ENCODE peak calls at places on chromosomes 6 and 20, in five cellular contexts. R, E, Z, J and K are unnamed samples.

GRCh38 chr6:15399651-15400470 is 154.0 kb downstream of the JARID2 start:
- DNase-seq in R (peak; percentile 64), Z (peak; percentile 87), E (peak; percentile 75), J (peak; percentile 88), K (peak; percentile 74)

GRCh38 chr20:49887828-49888340 is 27.4 kb downstream of the SPATA2 start:
- DNase-seq in J (no peak), Z (no peak), E (no peak), R (no peak), K (no peak)

GRCh38 chr20:815914-816606 is 17.5 kb upstream of the FAM110A start:
- DNase-seq in J (peak; percentile 58), Z (peak; percentile 61), R (peak; percentile 64), E (peak; percentile 68), K (peak; percentile 48)

GRCh38 chr6:35343092-35343834 is 905 bp downstream of the PPARD start:
- DNase-seq in R (peak; percentile 47), Z (peak; percentile 75), E (peak; percentile 43), J (no peak), K (no peak)

GRCh38 chr6:5989141-5989723 is 17.5 kb downstream of the NRN1 start:
- DNase-seq in Z (no peak), J (no peak), E (no peak), R (peak; percentile 66), K (no peak)

GRCh38 chr6:147135211-147135672 is 69.0 kb upstream of the STXBP5 start:
- DNase-seq in Z (no peak), R (peak; percentile 26), J (peak; percentile 23), E (no peak), K (no peak)

GRCh38 chr6:113439861-113440260 is 417.3 kb upstream of the MARCKS start:
- DNase-seq in Z (no peak), R (no peak), E (no peak), J (no peak), K (no peak)

GRCh38 chr20:39885975-39886649 is 802.9 kb downstream of the MAFB start:
- DNase-seq in Z (peak; percentile 58), J (no peak), E (peak; percentile 38), R (peak; percentile 35), K (peak; percentile 42)

GRCh38 chr6:148413321-148414094 is 70.9 kb downstream of the SASH1 start:
- DNase-seq in Z (no peak), J (no peak), R (no peak), E (no peak), K (no peak)

GRCh38 chr6:36599791-36600209 is 5.6 kb downstream of the SRSF3 start:
- DNase-seq in E (peak; percentile 63), R (peak; percentile 37), Z (no peak), J (peak; percentile 67), K (no peak)

GRCh38 chr6:155050311-155050710 is 55.2 kb downstream of the TIAM2 start:
- DNase-seq in Z (no peak), E (no peak), R (no peak), J (no peak), K (no peak)

GRCh38 chr6:108175176-108175591 is 9.4 kb downstream of the NR2E1 start:
- DNase-seq in R (no peak), E (no peak), J (no peak), Z (no peak), K (no peak)

GRCh38 chr20:611047-611842 is 1.1 kb upstream of the TCF15 start:
- DNase-seq in J (no peak), Z (no peak), E (no peak), R (no peak), K (no peak)

GRCh38 chr20:45890997-45891983 is at the start of the genes CTSA and NEURL2:
- DNase-seq in R (peak; percentile 95), Z (peak; percentile 88), E (peak; percentile 97), J (peak; percentile 98), K (peak; percentile 90)

GRCh38 chr6:44094403-44095242 is 32.6 kb downstream of the MRPL14 start:
- DNase-seq in R (no peak), Z (no peak), E (no peak), J (no peak), K (no peak)

GRCh38 chr20:58457083-58457680 is 58.0 kb downstream of the APCDD1L start:
- DNase-seq in E (no peak), J (no peak), R (no peak), Z (no peak), K (no peak)

GRCh38 chr6:33279971-33280511 is 3.1 kb downstream of the B3GALT4 start:
- DNase-seq in R (no peak), Z (peak; percentile 64), J (peak; percentile 76), E (no peak), K (no peak)

GRCh38 chr20:4713401-4713800 is 8.3 kb upstream of the PRND start:
- DNase-seq in R (no peak), J (no peak), E (no peak), Z (no peak), K (no peak)

GRCh38 chr20:56551571-56551970 is 18.5 kb downstream of the FAM209B start:
- DNase-seq in R (no peak), J (no peak), E (no peak), Z (no peak), K (no peak)

GRCh38 chr6:12528581-12529363 is 187.8 kb upstream of the PHACTR1 start:
- DNase-seq in Z (peak; percentile 89), J (no peak), E (no peak), R (no peak), K (no peak)
- TF ChIP-seq POLR2AphosphoS5 in Z (no peak), J (no peak), E (no peak), R (no peak), K (no peak)

DNA sequence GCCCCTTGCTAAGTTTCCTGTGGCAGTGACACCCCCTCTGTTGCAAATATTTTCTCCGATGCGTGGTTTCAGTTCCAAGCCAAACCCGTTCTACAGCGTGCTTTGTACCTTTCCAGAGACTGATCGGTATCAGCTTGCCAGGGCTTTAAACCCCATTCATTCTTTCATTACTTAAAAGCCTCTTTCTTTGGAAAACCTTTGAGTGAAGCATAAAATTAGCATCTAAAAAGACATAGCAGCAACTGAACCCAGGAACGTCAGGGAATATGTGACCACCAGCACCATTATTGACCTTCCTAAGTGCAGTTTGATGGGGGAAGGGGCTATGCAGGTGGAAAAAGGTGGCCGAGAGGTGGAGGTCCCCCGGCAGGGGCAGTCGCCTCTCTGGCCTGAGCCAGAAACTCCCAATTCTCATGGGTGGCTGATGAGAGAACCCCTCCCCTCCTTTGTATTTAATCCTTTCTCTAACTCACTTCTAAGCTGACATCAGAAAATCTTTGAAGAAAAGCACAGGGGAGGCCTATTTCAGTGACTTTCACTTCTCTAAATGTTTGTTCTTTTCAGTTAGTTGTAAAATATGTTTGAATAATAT is 89.4 kb downstream of the RSPH3 start:
- DNase-seq in E (peak; percentile 57), R (peak; percentile 42), Z (no peak), J (no peak), K (peak; percentile 79)
- TF ChIP-seq POLR2A in E (no peak), R (no peak), Z (no peak), J (no peak), K (no peak)

DNA sequence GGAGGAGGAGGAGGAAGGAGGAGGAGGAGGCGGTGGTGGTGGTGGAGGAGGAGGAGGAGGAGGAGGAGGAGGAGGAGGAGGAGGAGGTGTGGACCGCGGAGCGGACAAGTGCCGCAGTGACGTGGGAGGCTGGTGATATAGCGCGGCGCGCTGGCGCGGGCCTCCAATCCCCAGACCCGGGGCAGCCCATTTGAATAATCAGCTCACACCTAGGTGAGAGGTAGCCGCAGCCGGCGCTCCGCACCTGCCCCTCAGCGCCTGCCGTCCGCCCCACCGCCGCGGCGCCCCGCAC is 204 bp upstream of the FOXA2 start:
- DNase-seq in R (peak; percentile 89), J (no peak), E (peak; percentile 92), Z (no peak), K (no peak)
- H3K4me3 ChIP-seq in R (peak overlapping the region; percentile 53), J (peak overlapping the region; percentile 33), E (peak overlapping the region; percentile 45), Z (no peak overlapping the region), K (peak overlapping the region; percentile 26)

GRCh38 chr6:159985296-159985940 is 16.5 kb downstream of the IGF2R start:
- DNase-seq in J (no peak), R (no peak), E (no peak), Z (no peak), K (no peak)

GRCh38 chr6:159982726-159983506 is 14.0 kb downstream of the IGF2R start:
- DNase-seq in E (no peak), J (no peak), Z (peak; percentile 49), R (no peak), K (no peak)

GRCh38 chr6:159983641-159984080 is 14.8 kb downstream of the IGF2R start:
- DNase-seq in E (no peak), R (no peak), J (no peak), Z (no peak), K (no peak)

GRCh38 chr6:159981591-159982245 is 12.8 kb downstream of the IGF2R start:
- DNase-seq in J (no peak), R (peak; percentile 83), Z (peak; percentile 97), E (peak; percentile 61), K (peak; percentile 31)

GRCh38 chr6:159984268-159984786 is 15.4 kb downstream of the IGF2R start:
- DNase-seq in E (no peak), J (no peak), R (peak; percentile 48), Z (no peak), K (no peak)
- TF ChIP-seq POLR2AphosphoS5 in E (no peak), J (no peak), R (no peak), Z (no peak), K (no peak)

GRCh38 chr6:30067460-30068139 is 602 bp downstream of the PPP1R11 start:
- DNase-seq in J (no peak), Z (no peak), R (no peak), E (no peak), K (no peak)

GRCh38 chr6:30071858-30072257 is 3.7 kb downstream of the RNF39 start:
- DNase-seq in R (no peak), E (no peak), J (no peak), Z (no peak), K (no peak)

GRCh38 chr6:30073489-30074240 is 1.9 kb downstream of the RNF39 start:
- DNase-seq in E (no peak), Z (no peak), J (no peak), R (no peak), K (peak; percentile 36)

GRCh38 chr6:30074331-30075093 is 1.1 kb downstream of the RNF39 start:
- DNase-seq in Z (no peak), E (no peak), R (no peak), J (no peak), K (peak; percentile 41)

GRCh38 chr6:30071081-30071818 is 4.3 kb downstream of the PPP1R11 start:
- DNase-seq in J (no peak), E (no peak), Z (peak; percentile 11), R (no peak), K (no peak)
- TF ChIP-seq POLR2A in J (no peak), E (no peak), Z (peak; percentile 35), R (no peak), K (no peak)